ENCODE peak calls at places on chromosomes 6 and 20, in nine cellular contexts. C is IMR-90, Y is right cardiac atrium, W is foreskin fibroblast, Z is gastrocnemius medialis, P is fibroblast of lung, M is coronary artery, S is stomach, A is OCI-LY7. E is an unnamed sample.
A peak's percentile ranks its signal among the peaks of the same experiment; 100 is the strongest.

GRCh38 chr6:170460606-170461005 is 92.5 kb downstream of the PSMB1 start:
- DNase-seq in Y (no peak), A (no peak), M (no peak), W (no peak), P (no peak), S (no peak), C (no peak), Z (no peak), E (no peak)

GRCh38 chr6:105601541-105602174 is 198.8 kb upstream of the PREP start:
- DNase-seq in M (peak; percentile 87), C (peak; percentile 100), A (peak; percentile 35), W (peak; percentile 98), Z (peak; percentile 78), P (peak; percentile 100), S (peak; percentile 50), Y (peak; percentile 90), E (peak; percentile 100)

GRCh38 chr20:2005359-2005758 is 11.5 kb upstream of the PDYN start:
- DNase-seq in Z (no peak), C (peak; percentile 8), M (peak; percentile 17), W (peak; percentile 14), Y (no peak), A (no peak), P (no peak), S (no peak), E (no peak)

GRCh38 chr20:20493701-20494100 is 125.8 kb downstream of the INSM1 start:
- DNase-seq in M (no peak), Z (no peak), W (no peak), S (no peak), Y (no peak), A (no peak), C (no peak), P (no peak), E (no peak)

GRCh38 chr20:11302436-11302835 is 615.3 kb upstream of the BTBD3 start:
- DNase-seq in Z (no peak), A (no peak), W (peak; percentile 49), C (peak; percentile 81), M (no peak), Y (no peak), P (peak; percentile 17), S (no peak), E (no peak)

GRCh38 chr6:19450651-19451050 is 386.5 kb upstream of the ID4 start:
- DNase-seq in P (no peak), A (no peak), M (no peak), Z (no peak), S (no peak), Y (no peak), W (no peak), C (no peak), E (no peak)

GRCh38 chr6:46816626-46817025 is 23.4 kb downstream of the MEP1A start:
- DNase-seq in Z (no peak), P (no peak), C (no peak), W (no peak), M (no peak), S (no peak), Y (no peak), A (no peak), E (no peak)

GRCh38 chr6:109229536-109229935 is 134.2 kb downstream of the CEP57L1 start:
- DNase-seq in C (no peak), Z (no peak), W (peak; percentile 74), M (no peak), P (no peak), Y (no peak), S (peak; percentile 42), A (no peak), E (no peak)

GRCh38 chr6:15026832-15027231 is 219.0 kb upstream of the JARID2 start:
- DNase-seq in A (no peak), W (peak; percentile 43), Y (peak; percentile 48), C (peak; percentile 53), Z (no peak), S (peak; percentile 44), M (no peak), P (peak; percentile 37), E (no peak)

GRCh38 chr6:83192456-83192855 is 609 bp downstream of the PGM3 start:
- DNase-seq in Z (no peak), Y (no peak), C (no peak), S (no peak), W (peak; percentile 15), A (no peak), M (no peak), P (peak; percentile 15), E (no peak)

DNA sequence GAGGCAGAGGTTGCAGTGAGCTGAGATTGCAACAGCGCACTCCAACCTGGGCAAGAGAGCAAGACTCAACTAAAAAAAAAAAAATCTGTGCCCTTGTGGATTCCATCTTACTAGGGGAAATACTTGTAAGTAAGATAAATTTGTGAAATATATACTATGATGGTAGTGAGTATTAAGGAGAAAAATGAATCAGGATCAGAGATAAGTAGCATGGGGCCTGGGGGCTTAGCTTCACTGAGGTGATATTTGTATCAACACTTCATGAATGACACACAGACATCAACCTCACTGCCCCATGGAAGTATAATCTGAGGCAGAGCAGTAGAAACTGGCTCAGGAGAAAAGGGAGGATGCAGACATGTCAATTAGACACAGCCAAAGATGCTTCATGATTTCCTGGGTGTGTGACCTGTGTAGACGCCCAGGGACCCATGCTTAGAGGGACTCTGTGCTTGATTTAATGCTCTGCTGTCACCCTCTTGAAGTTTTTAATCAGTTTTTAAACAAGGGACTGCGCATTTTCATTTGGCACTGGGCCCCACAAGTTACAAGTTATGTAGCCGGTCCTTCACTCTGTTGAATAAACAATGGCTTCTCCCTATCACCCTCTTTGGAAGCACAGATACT is 41.9 kb downstream of the PCNA start:
- DNase-seq in P (no peak), C (no peak), W (no peak), Y (no peak), M (no peak), A (peak; percentile 18), Z (no peak), S (no peak), E (no peak)
- H3K4me3 ChIP-seq in P (no peak overlapping the region), C (peak overlapping the region; percentile 38), W (no peak overlapping the region), Y (peak overlapping the region; percentile 30), M (peak overlapping the region; percentile 47), A (peak overlapping the region; percentile 53), Z (peak overlapping the region; percentile 19), S (peak overlapping the region; percentile 23), E (no peak overlapping the region)

GRCh38 chr20:53950578-53950977 is 119.8 kb downstream of the BCAS1 start:
- DNase-seq in C (no peak), W (no peak), M (no peak), A (no peak), S (no peak), P (no peak), Z (no peak), Y (no peak), E (no peak)

GRCh38 chr20:53950031-53950430 is 120.4 kb downstream of the BCAS1 start:
- DNase-seq in Z (no peak), M (no peak), P (no peak), Y (no peak), A (no peak), S (no peak), W (no peak), C (peak; percentile 18), E (peak; percentile 26)

GRCh38 chr20:53948383-53949318 is 121.7 kb downstream of the BCAS1 start:
- DNase-seq in W (no peak), S (no peak), P (no peak), M (no peak), A (no peak), C (no peak), Z (no peak), Y (no peak), E (no peak)

GRCh38 chr20:53947501-53948195 is 122.7 kb downstream of the BCAS1 start:
- DNase-seq in P (no peak), A (no peak), C (no peak), M (no peak), Y (no peak), S (no peak), Z (no peak), W (no peak), E (no peak)

DNA sequence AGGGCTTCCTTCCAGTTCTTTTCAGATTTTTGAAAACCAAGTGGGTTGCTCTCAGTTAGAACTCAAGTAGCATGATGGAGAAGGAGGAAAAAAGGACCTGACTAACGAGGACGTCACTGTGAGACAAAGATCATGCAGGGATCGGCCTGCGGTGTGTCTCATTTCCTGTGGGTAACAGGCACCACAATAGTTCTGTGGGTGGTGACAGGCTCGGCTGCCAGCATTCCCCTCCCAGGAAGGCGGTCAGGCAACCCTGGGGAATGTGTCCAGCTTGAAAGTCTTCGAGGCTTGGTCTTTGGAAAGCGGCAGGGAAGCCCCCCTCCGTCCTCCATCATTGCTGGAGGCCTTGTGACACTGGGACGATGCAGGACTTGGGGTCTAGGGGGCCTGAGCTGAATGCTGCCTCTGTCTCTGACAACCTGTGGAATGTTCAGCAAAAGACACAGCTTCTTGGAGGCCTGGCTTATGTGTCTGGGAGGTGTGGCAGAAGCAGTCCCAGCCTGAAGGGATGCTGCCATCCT is 121.0 kb downstream of the BCAS1 start:
- DNase-seq in Z (no peak), Y (peak; percentile 68), W (peak; percentile 85), A (no peak), C (peak; percentile 94), S (peak; percentile 51), P (peak; percentile 70), M (no peak), E (peak; percentile 85)
- H3K4me3 ChIP-seq in Z (no peak overlapping the region), Y (no peak overlapping the region), W (no peak overlapping the region), A (no peak overlapping the region), C (no peak overlapping the region), S (no peak overlapping the region), P (no peak overlapping the region), M (peak overlapping the region; percentile 15), E (no peak overlapping the region)

DNA sequence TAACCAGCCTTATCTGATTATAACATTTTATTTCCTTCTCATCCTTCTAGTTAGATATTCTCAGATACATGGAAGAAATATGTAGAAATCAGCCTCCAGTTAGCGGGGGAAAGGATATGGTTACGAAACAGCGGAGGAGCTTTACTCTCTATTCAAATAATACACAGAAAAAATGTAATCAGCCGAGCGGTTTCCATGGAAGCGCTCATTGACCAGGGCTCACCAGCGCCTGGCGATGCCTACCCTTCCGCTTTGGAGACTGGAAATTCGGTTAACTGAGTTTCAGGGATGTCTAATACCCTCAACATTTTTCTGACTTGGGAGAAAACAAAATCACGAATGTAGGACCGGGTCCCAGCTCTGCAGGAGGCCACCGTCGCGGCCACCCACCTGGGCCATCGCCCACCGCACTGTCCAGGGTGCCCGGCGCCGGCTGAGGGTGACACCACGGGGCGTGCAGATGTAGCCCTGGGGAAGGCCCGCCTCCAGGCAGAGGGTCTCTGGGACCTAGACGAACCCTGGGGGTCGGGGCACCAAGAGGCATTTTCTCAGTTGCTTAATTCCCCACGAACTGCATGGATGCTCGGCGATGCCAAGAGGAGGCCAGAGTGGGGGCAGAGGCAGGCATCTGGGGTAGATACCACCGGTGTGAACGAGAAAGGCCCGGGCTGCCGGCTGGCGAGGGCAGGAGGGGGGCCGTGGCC is 1.7 kb downstream of the PRR18 start:
- DNase-seq in Z (no peak), Y (no peak), S (no peak), W (no peak), C (no peak), M (no peak), P (no peak), A (no peak), E (no peak)
- H3K4me3 ChIP-seq in Z (no peak overlapping the region), Y (no peak overlapping the region), S (peak overlapping the region; percentile 53), W (no peak overlapping the region), C (no peak overlapping the region), M (peak overlapping the region; percentile 77), P (no peak overlapping the region), A (no peak overlapping the region), E (no peak overlapping the region)

DNA sequence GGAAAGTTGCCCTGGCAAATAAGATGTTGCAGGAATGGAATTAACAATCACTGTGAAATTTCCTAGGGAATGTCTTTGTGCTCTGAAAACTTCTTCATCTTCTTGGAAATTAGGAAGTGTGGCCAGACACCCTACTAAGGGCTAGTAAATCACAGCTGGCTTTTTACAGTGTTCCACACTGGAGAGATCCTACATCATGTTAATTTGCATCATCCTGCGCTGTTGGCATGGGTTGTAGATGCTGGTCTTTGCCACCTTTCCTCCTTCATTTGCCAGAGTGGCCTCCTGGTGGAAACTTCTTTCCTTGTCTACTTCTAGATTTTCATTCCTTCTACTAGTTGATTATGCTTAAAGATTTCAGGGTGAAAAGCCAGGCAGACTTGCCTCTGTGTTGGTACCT is 2.7 kb downstream of the TNFAIP3 start:
- DNase-seq in Y (no peak), A (no peak), Z (no peak), C (no peak), W (no peak), P (no peak), M (no peak), S (no peak), E (no peak)
- H3K4me3 ChIP-seq in Y (peak overlapping the region; percentile 16), A (peak overlapping the region; percentile 85), Z (no peak overlapping the region), C (peak overlapping the region; percentile 88), W (no peak overlapping the region), P (no peak overlapping the region), M (peak overlapping the region; percentile 90), S (peak overlapping the region; percentile 83), E (peak overlapping the region; percentile 97)

E was measured in skeletal muscle cell.